ENCODE peak calls at places on chromosome 15, in eight cellular contexts. L is foreskin fibroblast, E is A673, N is NB4, A is IMR-90, S is heart right ventricle, T is body of pancreas, B is AG10803. V is an unnamed sample.

GRCh38 chr15:98955980-98956723 is 51.4 kb downstream of the PGPEP1L start:
- DNase-seq in L (no peak), E (no peak), N (no peak), A (no peak), S (no peak), T (no peak), B (no peak), V (no peak)

GRCh38 chr15:89492111-89492641 is 4.2 kb downstream of the RHCG start:
- DNase-seq in L (no peak), E (no peak), N (peak; percentile 56), A (no peak), S (no peak), T (no peak), B (no peak), V (peak; percentile 7)

GRCh38 chr15:90306560-90306959 is 41.1 kb downstream of the NGRN start:
- DNase-seq in L (no peak), E (no peak), N (peak; percentile 61), A (no peak), S (no peak), T (no peak), B (no peak), V (peak; percentile 26)

GRCh38 chr15:61974759-61975158 is 85.5 kb downstream of the VPS13C start:
- DNase-seq in L (peak; percentile 9), E (no peak), N (no peak), A (peak; percentile 50), S (no peak), T (no peak), B (no peak), V (no peak)

GRCh38 chr15:66504563-66505429 is at the start of the genes RPL4 and ZWILCH:
- DNase-seq in L (peak; percentile 92), E (peak; percentile 86), N (peak; percentile 89), A (peak; percentile 87), S (peak; percentile 79), T (peak; percentile 82), B (peak; percentile 93), V (peak; percentile 91)

GRCh38 chr15:37015476-37015875 is 84.9 kb downstream of the MEIS2 start:
- DNase-seq in L (peak; percentile 22), E (peak; percentile 14), N (no peak), A (no peak), S (no peak), T (no peak), B (no peak), V (no peak)

GRCh38 chr15:49052662-49053061 is 6.4 kb upstream of the SECISBP2L start:
- DNase-seq in L (no peak), E (no peak), N (no peak), A (no peak), S (no peak), T (no peak), B (no peak), V (no peak)

GRCh38 chr15:70351941-70352774 is 254.4 kb upstream of the TLE3 start:
- DNase-seq in L (no peak), E (no peak), N (no peak), A (no peak), S (no peak), T (no peak), B (no peak), V (no peak)

GRCh38 chr15:74443100-74443909 is 9.5 kb upstream of the SEMA7A start:
- DNase-seq in L (peak; percentile 49), E (no peak), N (no peak), A (peak; percentile 59), S (no peak), T (no peak), B (peak; percentile 58), V (peak; percentile 38)

GRCh38 chr15:88735212-88735611 is 68.0 kb upstream of the ACAN start:
- DNase-seq in L (no peak), E (no peak), N (no peak), A (no peak), S (no peak), T (no peak), B (no peak), V (no peak)

DNA sequence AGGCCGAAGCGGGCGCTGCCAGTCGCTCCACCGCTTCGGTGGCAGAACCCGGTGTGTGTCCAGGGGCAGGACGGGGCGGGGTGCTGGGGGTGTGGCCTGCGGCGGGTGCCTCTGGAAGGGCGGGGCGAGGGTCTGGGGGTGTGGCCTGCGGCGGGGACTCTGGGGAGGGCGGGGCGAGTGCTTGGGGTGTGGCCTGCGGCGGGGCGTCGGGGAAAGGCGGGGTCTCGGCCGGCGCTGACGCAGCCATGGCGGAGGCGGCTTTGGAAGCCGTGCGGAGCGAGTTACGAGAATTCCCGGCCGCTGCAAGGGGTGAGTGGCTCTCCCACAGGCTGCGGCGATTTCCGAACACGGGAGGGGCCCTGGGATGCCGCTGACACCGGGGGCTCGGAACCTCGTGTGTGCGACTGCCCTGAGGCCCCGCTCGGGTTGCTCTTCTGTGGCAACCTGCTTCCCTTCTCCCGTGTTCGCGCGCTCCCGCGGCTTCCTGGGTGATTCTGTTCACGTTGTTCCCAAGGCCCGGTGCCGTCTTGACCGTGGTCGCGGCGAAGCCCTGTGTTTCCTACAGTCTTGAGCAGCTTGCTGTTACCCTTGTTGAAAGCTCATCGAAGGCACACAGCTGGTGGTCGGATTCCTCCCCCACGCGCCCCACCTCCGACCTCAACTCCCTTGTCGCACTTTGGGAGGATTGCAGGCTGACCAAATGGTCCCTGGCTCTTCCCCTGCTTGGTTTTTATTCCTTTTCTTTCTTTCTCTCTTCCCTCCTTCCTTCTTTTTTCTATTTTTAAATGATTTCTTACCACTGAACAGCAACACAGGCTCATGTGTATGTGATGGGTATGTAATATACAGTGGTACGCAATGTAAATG is at the start of gene JMJD7:
- DNase-seq in L (peak; percentile 95), E (peak; percentile 91), N (peak; percentile 85), A (peak; percentile 81), S (peak; percentile 97), T (peak; percentile 96), B (peak; percentile 80), V (peak; percentile 88)
- H3K4me3 ChIP-seq in L (peak within 1 kb of the TSS; percentile 89), E (peak within 1 kb of the TSS; percentile 88), N (peak within 1 kb of the TSS; percentile 74), A (peak within 1 kb of the TSS; percentile 73), S (peak within 1 kb of the TSS; percentile 79), T (peak within 1 kb of the TSS; percentile 29), B (peak within 1 kb of the TSS; percentile 87), V (peak within 1 kb of the TSS; percentile 87)

DNA sequence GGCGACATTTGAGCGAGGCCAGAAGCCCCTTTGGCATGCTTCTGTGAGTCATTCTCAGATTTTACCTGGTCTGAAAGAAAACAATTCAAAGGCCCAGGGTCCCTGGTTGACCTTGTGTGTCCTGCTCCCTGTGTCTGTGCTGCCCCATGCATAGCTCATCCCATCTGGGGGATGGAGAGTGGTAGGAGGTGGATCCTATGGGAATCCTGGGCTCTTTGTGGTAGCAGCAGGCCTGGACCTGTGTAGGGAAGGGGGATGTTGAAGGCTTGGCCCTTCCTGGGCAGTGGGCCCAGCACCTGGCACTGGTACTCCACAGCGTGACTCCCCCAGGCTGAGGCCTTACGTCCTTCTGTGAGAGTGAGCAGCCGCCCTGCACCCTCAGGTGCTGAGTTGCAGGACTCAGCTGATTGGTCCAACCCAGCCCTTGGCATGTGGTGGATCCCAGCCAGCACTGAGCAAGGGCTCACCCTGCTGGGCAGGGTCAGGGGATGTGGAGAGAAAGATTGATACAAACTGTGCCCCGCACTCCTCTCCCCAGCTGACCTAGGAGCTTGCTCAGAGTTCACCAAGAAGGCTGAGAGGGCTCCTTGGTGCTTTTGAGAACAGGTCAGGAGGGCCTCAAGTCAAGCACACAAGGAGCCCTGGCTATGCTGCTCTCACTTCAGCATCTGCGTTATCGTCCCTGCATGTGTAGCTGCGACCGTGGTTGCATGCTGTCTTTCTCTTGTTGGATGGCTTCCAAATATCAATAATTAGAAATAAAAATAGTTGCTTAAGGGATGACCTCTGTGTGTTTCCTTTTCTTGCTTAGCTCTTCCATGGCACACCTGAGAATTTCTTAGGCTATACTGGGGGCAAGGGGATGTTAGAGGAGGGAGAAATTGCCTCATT is 21.4 kb upstream of the JMJD7 start:
- DNase-seq in L (no peak), E (no peak), N (peak; percentile 29), A (no peak), S (no peak), T (peak; percentile 40), B (no peak), V (peak; percentile 34)
- TF ChIP-seq CTCF in L (no peak), E (no peak), N (no peak), A (no peak), S (peak; percentile 24), T (no peak), B (no peak), V (peak; percentile 7)

DNA sequence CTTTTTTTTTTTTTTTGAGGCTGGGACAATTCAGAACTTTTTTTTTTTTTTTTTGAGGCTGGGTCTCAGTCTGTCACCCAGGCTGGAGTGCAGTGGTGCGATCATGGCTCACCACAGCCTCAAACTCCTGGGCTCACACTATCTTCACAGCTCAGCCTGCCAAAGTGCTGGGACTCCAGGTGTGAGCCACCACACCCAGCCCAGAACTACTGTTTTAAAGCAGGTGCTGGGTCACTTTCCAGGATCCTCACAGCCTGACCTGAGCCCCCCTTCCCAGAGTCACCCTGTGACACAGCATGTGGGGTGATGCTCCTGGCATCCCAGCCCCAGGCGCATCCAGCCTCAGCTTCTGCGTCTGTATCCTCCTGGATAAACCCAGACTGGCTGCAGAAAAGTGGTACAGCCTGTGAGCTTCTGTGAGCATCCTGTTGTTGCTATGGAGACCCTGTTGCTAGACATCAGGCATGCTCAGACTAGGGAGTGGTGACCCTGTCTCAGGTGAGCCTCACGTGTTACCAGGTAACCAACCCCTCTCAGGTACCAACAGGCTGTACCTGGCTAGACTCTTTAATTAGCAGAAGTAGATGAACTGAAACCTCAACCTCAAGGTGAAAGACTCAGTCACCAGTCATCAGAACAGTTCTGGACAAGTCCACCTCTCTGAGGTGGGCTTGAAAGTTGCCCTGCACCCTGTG is 15.0 kb downstream of the KLF13 start:
- DNase-seq in L (no peak), E (no peak), N (no peak), A (no peak), S (no peak), T (no peak), B (no peak), V (no peak)
- H3K4me3 ChIP-seq in L (no peak overlapping the region), E (no peak overlapping the region), N (no peak overlapping the region), A (no peak overlapping the region), S (no peak overlapping the region), T (no peak overlapping the region), B (no peak overlapping the region), V (no peak overlapping the region)

GRCh38 chr15:56016281-56016680 is 22.9 kb upstream of the NEDD4 start:
- DNase-seq in L (no peak), E (no peak), N (no peak), A (no peak), S (no peak), T (no peak), B (no peak), V (no peak)

GRCh38 chr15:56019060-56019793 is 25.8 kb upstream of the NEDD4 start:
- DNase-seq in L (no peak), E (no peak), N (no peak), A (peak; percentile 22), S (no peak), T (no peak), B (no peak), V (no peak)

GRCh38 chr15:56019819-56020218 is 26.4 kb upstream of the NEDD4 start:
- DNase-seq in L (no peak), E (no peak), N (no peak), A (no peak), S (no peak), T (no peak), B (no peak), V (no peak)

GRCh38 chr15:56017511-56017910 is 24.1 kb upstream of the NEDD4 start:
- DNase-seq in L (no peak), E (no peak), N (no peak), A (no peak), S (no peak), T (no peak), B (no peak), V (no peak)

DNA sequence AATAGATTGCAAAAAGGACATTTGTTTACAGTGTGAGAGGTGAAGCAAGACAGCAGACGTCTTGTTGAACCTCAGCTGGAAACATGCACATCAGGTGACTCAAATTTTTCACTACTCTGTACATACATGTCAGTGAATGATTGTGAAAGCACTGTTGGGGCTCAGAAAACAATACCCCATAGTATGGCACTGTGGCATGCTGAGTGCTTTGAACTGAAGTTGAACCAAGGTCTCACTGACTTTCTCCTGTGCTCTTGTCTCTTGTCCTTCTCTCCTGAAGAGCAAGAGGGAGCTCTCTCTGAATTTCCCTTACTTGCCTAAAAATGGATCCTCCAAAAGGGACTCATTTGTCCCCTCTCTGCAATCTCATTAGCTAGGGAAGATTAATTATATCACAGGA is 24.5 kb upstream of the NEDD4 start:
- DNase-seq in L (no peak), E (no peak), N (no peak), A (no peak), S (no peak), T (no peak), B (no peak), V (no peak)
- TF ChIP-seq CTCF in L (no peak), E (peak; percentile 36), N (peak; percentile 1), A (peak; percentile 2), S (no peak), T (no peak), B (peak; percentile 10), V (peak; percentile 43)